ENCODE peak calls at places on chromosomes 7 and 10, in nine cellular contexts. Q is GM23338, H is sigmoid colon, P is adrenal gland, E is breast epithelium, G is PC-3, A is stomach, U is psoas muscle, O is left ventricle myocardium inferior. I is an unnamed sample.

GRCh38 chr7:135905858-135906257 is 71.3 kb downstream of the MTPN start:
- DNase-seq in Q (no peak), H (no peak), P (no peak), E (no peak), G (no peak), A (no peak), U (no peak), O (no peak), I (no peak)

GRCh38 chr7:26815452-26815851 is 48.9 kb downstream of the SKAP2 start:
- DNase-seq in Q (no peak), H (no peak), P (no peak), E (no peak), G (no peak), A (no peak), U (no peak), O (no peak), I (no peak)

GRCh38 chr7:24135003-24135817 is 148.8 kb upstream of the NPY start:
- DNase-seq in Q (no peak), H (no peak), P (no peak), E (no peak), G (no peak), A (no peak), U (no peak), O (no peak), I (no peak)

GRCh38 chr10:89392974-89393373 is 551 bp downstream of the IFIT1 start:
- DNase-seq in Q (no peak), H (peak; percentile 81), P (peak; percentile 69), E (no peak), G (no peak), A (no peak), U (no peak), O (no peak), I (no peak)

GRCh38 chr7:7122033-7122478 is 60.3 kb upstream of the C1GALT1 start:
- DNase-seq in Q (no peak), H (no peak), P (no peak), E (no peak), G (peak; percentile 19), A (no peak), U (no peak), O (no peak), I (no peak)

GRCh38 chr7:150787321-150788281 is 12.6 kb downstream of the TMEM176B start:
- DNase-seq in Q (peak; percentile 33), H (no peak), P (peak; percentile 70), E (no peak), G (no peak), A (no peak), U (no peak), O (no peak), I (peak; percentile 69)

GRCh38 chr7:149731207-149731955 is 42.0 kb downstream of the ZNF467 start:
- DNase-seq in Q (no peak), H (peak; percentile 43), P (no peak), E (no peak), G (no peak), A (no peak), U (no peak), O (no peak), I (no peak)

GRCh38 chr7:30933124-30933893 is 21.7 kb downstream of the AQP1 start:
- DNase-seq in Q (peak; percentile 54), H (peak; percentile 50), P (peak; percentile 41), E (peak; percentile 13), G (no peak), A (no peak), U (no peak), O (no peak), I (peak; percentile 9)

GRCh38 chr10:33416209-33416608 is 81.7 kb upstream of the NRP1 start:
- DNase-seq in Q (no peak), H (no peak), P (no peak), E (no peak), G (no peak), A (no peak), U (no peak), O (no peak), I (no peak)

GRCh38 chr10:58414270-58415041 is 29.2 kb downstream of the TFAM start:
- DNase-seq in Q (peak; percentile 54), H (no peak), P (no peak), E (peak; percentile 51), G (peak; percentile 87), A (no peak), U (no peak), O (no peak), I (no peak)

GRCh38 chr7:4951903-4952636 is 6.9 kb downstream of the MMD2 start:
- DNase-seq in Q (peak; percentile 59), H (no peak), P (no peak), E (no peak), G (peak; percentile 40), A (no peak), U (no peak), O (no peak), I (no peak)

GRCh38 chr10:88991900-88992237 is 1.3 kb downstream of the FAS start:
- DNase-seq in Q (no peak), H (no peak), P (no peak), E (no peak), G (no peak), A (no peak), U (no peak), O (no peak), I (no peak)

GRCh38 chr7:102446387-102447156 is 13.2 kb downstream of the ORAI2 start:
- DNase-seq in Q (no peak), H (no peak), P (no peak), E (no peak), G (no peak), A (no peak), U (no peak), O (no peak), I (no peak)

GRCh38 chr7:75980126-75980864 is 14.1 kb downstream of the TMEM120A start:
- DNase-seq in Q (no peak), H (no peak), P (peak; percentile 89), E (no peak), G (no peak), A (peak; percentile 80), U (peak; percentile 62), O (no peak), I (peak; percentile 30)

GRCh38 chr10:122774269-122774668 is 71.4 kb downstream of the CUZD1 start:
- DNase-seq in Q (no peak), H (no peak), P (no peak), E (no peak), G (no peak), A (no peak), U (no peak), O (no peak), I (no peak)

GRCh38 chr7:106603300-106603699 is 57.7 kb downstream of the CCDC71L start:
- DNase-seq in Q (no peak), H (no peak), P (no peak), E (no peak), G (no peak), A (no peak), U (no peak), O (no peak), I (no peak)

GRCh38 chr10:114940735-114941134 is 2.7 kb downstream of the TRUB1 start:
- DNase-seq in Q (no peak), H (no peak), P (no peak), E (no peak), G (no peak), A (no peak), U (no peak), O (no peak), I (no peak)

GRCh38 chr7:127946081-127946480 is 85.2 kb downstream of the LRRC4 start:
- DNase-seq in Q (no peak), H (no peak), P (no peak), E (no peak), G (peak; percentile 26), A (no peak), U (no peak), O (no peak), I (no peak)

GRCh38 chr10:128483216-128483615 is 357.0 kb upstream of the MKI67 start:
- DNase-seq in Q (no peak), H (peak; percentile 57), P (no peak), E (no peak), G (no peak), A (no peak), U (no peak), O (no peak), I (no peak)

DNA sequence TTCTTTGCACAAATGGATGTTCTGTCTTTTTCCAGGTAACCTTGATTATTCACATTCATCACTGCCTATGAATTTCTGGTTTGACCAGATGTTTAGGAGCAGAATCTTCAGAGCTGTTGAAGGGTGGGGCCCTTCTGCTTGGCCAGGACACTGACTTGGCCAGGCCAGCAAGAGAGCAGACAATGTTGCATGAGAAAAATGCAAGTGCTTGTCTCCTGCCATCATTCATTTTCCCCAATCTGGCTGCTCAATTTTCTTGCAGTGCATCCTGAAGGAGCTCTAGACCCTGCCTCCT is 1.6 kb upstream of the BLNK start:
- DNase-seq in Q (no peak), H (no peak), P (no peak), E (no peak), G (no peak), A (no peak), U (no peak), O (no peak), I (no peak)
- H3K4me1 ChIP-seq in Q (peaks cover 4% of the 10 kb centered on the region), H (no peaks in the 10 kb centered on the region), P (no peaks in the 10 kb centered on the region), E (peaks cover 8% of the 10 kb centered on the region), G (no peaks in the 10 kb centered on the region), A (peaks cover 46% of the 10 kb centered on the region), U (peaks cover 7% of the 10 kb centered on the region), O (peaks cover 10% of the 10 kb centered on the region), I (no peaks in the 10 kb centered on the region)

DNA sequence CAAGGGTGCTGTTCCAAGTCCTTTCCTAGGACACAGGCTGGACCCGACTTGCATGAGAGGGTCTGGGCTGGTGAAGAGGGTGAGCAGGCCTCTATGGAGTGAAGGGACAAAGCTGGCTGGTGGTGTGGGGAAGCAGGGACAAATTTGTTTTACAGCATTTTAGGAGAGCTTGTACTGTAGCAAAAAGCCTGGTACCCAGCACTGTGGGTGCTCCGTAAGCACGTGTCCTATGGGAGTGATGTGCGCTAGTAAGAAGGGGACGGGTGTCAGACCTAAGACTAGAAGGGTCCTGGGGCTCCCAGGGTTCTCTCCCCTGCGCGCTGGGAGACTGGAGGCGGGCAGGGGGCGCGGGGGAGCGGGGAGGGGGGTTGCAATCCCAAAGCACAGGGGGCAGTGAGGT is 391 bp downstream of the NOBOX start:
- DNase-seq in Q (no peak), H (no peak), P (no peak), E (no peak), G (no peak), A (no peak), U (no peak), O (no peak), I (no peak)
- TF ChIP-seq CTCF in Q (no peak), H (no peak), P (no peak), E (no peak), G (no peak), A (no peak), U (no peak), O (no peak), I (no peak)

DNA sequence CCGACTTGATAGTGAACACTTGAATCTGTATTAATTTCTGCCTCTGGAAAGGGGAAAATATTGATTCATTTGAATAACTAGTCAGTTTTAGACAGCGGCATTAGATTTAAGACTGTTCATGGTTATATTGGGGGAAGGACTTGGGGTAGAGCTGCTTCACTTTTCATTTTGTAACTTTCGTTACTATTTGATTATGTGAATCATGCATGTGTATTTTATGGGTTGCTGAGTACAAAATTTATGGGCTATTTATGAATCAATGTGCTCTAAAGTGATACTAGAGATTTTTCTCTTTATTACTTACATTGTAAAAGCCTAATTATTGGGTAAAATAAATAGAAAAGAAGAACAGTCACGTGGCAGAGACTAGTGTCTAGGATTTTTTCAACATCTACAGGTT is 4.9 kb downstream of the GLUD1 start:
- DNase-seq in Q (no peak), H (no peak), P (no peak), E (no peak), G (peak; percentile 55), A (no peak), U (no peak), O (no peak), I (no peak)
- H3K36me3 ChIP-seq in Q (no peaks in the 10 kb centered on the region), H (peaks cover 7% of the 10 kb centered on the region), P (no peaks in the 10 kb centered on the region), E (no peaks in the 10 kb centered on the region), G (peaks cover 13% of the 10 kb centered on the region), A (no peaks in the 10 kb centered on the region), U (peaks cover 7% of the 10 kb centered on the region), O (peaks cover 3% of the 10 kb centered on the region), I (peaks cover 9% of the 10 kb centered on the region)

GRCh38 chr10:74167443-74167842 is 16.4 kb downstream of the ADK start:
- DNase-seq in Q (no peak), H (no peak), P (no peak), E (no peak), G (no peak), A (no peak), U (no peak), O (no peak), I (no peak)
- H3K4me1 ChIP-seq in Q (no peaks in the 10 kb centered on the region), H (no peaks in the 10 kb centered on the region), P (no peaks in the 10 kb centered on the region), E (no peaks in the 10 kb centered on the region), G (peaks cover 15% of the 10 kb centered on the region), A (peaks cover 14% of the 10 kb centered on the region), U (peaks cover 15% of the 10 kb centered on the region), O (peaks cover 22% of the 10 kb centered on the region), I (no peaks in the 10 kb centered on the region)

I was measured in BE2C.